ENCODE peak calls at places on chromosome 11, in nine cellular contexts. A is fibroblast of the aortic adventitia, N is IMR-90, Z is psoas muscle, Y is HCT116, F is RWPE1, S is BJ, G is neural progenitor cell, U is B cell. R is an unnamed sample.

GRCh38 chr11:17743026-17743807 is 8.6 kb downstream of the KCNC1 start:
- DNase-seq in Y (no peak), G (no peak), U (no peak), Z (peak), A (no peak), S (no peak), N (no peak), F (no peak), R (no peak)

GRCh38 chr11:92384316-92384715 is 159.7 kb downstream of the FAT3 start:
- DNase-seq in A (peak), G (no peak), F (no peak), Z (no peak), Y (no peak), S (peak), N (peak), U (no peak), R (no peak)

GRCh38 chr11:59154585-59154984 is 11.9 kb downstream of the FAM111A start:
- DNase-seq in Y (no peak), S (no peak), N (peak), A (no peak), G (no peak), Z (no peak), U (no peak), F (no peak), R (no peak)

GRCh38 chr11:10021563-10021962 is 272.5 kb downstream of the SBF2 start:
- DNase-seq in G (no peak), Z (no peak), Y (no peak), S (no peak), U (no peak), F (no peak), A (no peak), N (no peak), R (no peak)

GRCh38 chr11:119134389-119134978 is 13.1 kb downstream of the HINFP start:
- DNase-seq in N (no peak), Y (no peak), Z (no peak), F (no peak), U (no peak), G (peak), S (no peak), A (no peak), R (no peak)

GRCh38 chr11:942853-943252 is 17.2 kb downstream of the AP2A2 start:
- DNase-seq in S (no peak), F (no peak), G (peak), N (peak), U (no peak), Y (no peak), Z (no peak), A (peak), R (no peak)

GRCh38 chr11:76208829-76209670 is 2.7 kb upstream of the WNT11 start:
- DNase-seq in U (peak), Z (peak), F (peak), S (no peak), N (peak), G (peak), A (peak), Y (no peak), R (no peak)

GRCh38 chr11:92978226-92979111 is 9.0 kb downstream of the MTNR1B start:
- DNase-seq in A (no peak), F (no peak), U (no peak), S (no peak), G (no peak), Y (no peak), N (peak), Z (no peak), R (no peak)

GRCh38 chr11:33387586-33387985 is 130.4 kb downstream of the HIPK3 start:
- DNase-seq in F (no peak), G (no peak), A (no peak), Z (no peak), N (no peak), U (no peak), S (no peak), Y (no peak), R (peak)

GRCh38 chr11:126132319-126132718 is 69.7 kb upstream of the CDON start:
- DNase-seq in Y (peak), F (peak), G (no peak), Z (peak), U (no peak), S (no peak), N (no peak), A (peak), R (no peak)

GRCh38 chr11:47395225-47396048 is 13.0 kb upstream of the SLC39A13 start:
- DNase-seq in N (no peak), U (no peak), G (no peak), A (no peak), F (no peak), Y (no peak), S (no peak), Z (peak), R (no peak)

GRCh38 chr11:67563354-67564114 is 20.1 kb upstream of the GSTP1 start:
- DNase-seq in F (peak), Z (peak), U (no peak), Y (peak), G (no peak), N (peak), A (peak), S (peak), R (no peak)
- TF ChIP-seq CTCF in F (no peak), Z (no peak), U (no peak), Y (no peak), G (no peak), N (no peak), A (no peak), S (no peak), R (no peak)

DNA sequence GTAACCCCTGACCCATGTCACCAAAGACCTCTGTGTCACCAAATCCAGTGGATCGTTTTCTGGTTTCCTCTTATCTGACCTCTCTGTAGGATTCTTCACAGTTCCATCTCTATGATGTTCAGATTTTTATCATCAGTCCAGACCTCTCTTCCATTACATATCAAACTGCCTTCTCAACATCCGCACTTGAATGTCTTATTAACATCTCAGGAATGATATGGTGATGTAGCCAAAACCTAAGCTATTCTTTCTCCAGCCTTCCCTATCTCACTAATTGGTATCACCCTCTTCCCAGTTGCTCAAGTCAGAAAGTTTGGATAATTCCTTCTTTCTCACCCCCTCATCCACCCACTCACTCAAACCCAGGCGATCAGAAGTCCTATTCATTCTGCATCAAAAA is 13.4 kb downstream of the APLNR start:
- DNase-seq in Z (no peak), N (peak), S (no peak), A (peak), F (no peak), U (no peak), Y (no peak), G (no peak), R (no peak)
- TF ChIP-seq CTCF in Z (no peak), N (no peak), S (no peak), A (no peak), F (no peak), U (no peak), Y (no peak), G (no peak), R (no peak)

DNA sequence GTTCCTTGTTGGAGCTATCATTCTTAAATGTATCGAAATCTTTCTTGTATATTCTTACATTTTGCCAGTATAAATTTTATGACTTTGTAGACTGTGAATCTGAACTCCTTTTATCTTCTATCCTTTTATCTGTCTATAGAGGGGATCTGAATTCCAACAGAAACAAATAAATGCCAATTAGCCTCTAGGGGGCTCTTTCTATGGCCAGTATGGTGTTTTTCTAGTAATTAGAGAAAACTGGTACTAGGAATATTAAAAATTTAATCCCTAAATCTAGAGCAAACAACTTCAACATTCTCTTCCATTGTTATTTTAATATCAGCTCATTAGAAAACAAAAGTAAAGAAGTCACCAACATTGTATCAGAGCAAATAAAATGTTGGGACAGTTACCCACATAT is 21.5 kb upstream of the CAT start:
- DNase-seq in U (no peak), F (no peak), A (no peak), G (no peak), S (no peak), Z (no peak), N (no peak), Y (no peak), R (no peak)
- TF ChIP-seq CTCF in U (no peak), F (no peak), A (no peak), G (peak), S (no peak), Z (no peak), N (peak), Y (no peak), R (peak)

DNA sequence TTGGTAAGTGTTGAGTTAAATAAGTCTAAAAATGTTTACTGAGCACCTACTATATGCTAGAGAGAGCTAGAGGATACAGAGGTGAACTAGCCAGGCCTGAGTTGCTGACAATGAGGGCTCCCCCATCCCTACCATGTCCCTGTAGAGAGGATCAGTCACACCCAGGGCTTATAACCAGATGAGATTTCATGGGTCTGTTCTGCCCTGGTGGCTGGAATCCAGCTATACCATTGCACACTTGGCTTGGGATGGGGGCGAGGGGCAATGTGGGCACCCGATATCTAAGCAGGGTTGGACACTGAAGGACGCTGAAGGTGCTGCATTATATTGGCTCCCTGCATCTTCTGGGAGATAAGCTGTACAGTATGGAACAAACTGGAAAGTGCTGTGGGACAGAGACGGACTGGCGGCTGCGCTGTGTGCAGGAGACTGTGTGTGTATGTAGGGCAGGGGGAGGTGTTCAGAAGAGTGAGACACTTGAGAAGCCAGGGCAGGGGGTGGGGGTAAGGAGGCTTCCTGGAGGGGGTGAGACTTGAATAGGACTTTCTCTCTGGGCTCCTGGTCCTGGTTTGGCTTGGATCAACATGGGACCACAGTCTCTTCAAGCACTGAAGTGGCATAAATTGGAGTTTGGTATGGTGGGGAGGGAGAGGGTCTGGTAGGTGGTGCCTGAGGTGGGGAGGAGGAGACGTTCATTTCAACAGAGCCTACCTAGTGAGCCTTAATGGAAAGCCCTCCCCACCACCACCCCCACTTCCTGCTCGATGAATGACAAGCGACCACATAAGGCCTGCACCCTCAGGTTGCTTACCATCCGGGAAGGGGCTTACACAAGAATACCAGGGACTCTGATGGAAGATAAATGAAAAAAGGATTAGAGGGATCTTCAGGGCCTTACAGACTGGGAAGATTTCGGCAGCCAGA is 1.8 kb downstream of the CD82 start:
- DNase-seq in U (no peak), G (no peak), F (no peak), Y (no peak), A (no peak), S (no peak), Z (no peak), N (no peak), R (no peak)
- TF ChIP-seq CTCF in U (no peak), G (peak), F (no peak), Y (peak), A (peak), S (no peak), Z (no peak), N (peak), R (peak)

GRCh38 chr11:124069429-124070401 is 28.6 kb upstream of the OR10G7 start:
- DNase-seq in Z (no peak), Y (peak), G (peak), A (peak), F (peak), U (peak), S (peak), N (peak), R (peak)
- TF ChIP-seq CTCF in Z (peak), Y (peak), G (peak), A (peak), F (peak), U (peak), S (peak), N (peak), R (peak)

DNA sequence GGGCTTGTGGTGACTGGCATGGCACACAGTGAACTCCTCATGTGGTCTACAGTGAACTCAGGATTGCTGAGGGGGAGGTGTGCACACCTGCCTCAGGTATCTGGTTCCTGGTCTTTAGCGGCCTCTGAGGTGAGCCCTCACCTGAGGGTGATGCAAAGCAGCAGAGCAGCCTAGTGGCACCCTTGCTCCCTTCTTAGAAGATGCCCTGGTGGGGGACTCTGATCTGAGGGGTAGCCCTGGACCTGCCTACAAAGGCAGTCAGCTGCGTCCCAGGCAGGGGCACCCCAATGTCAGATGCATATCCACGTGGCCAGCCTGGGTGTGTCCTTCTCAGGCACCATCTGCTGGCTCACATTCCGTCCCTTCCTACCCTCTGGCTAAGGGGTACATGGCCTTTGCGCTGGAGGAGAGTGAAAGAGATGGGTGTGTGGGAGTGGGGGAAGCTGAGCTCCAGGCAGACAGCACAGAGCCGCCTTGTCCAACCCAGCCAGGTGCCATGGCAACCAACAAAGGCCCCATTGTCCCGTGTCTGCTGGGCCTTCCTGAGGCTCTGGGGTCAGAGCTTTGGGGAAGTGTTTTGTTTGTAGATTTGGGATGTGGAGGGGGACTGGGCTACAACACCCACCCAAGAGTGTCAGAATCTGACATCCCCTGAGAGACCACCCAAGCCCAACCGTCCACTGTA is 5.8 kb downstream of the PLEKHB1 start:
- DNase-seq in G (peak), Y (peak), A (no peak), F (no peak), S (no peak), N (no peak), U (no peak), Z (no peak), R (no peak)
- TF ChIP-seq CTCF in G (no peak), Y (no peak), A (no peak), F (no peak), S (no peak), N (no peak), U (no peak), Z (no peak), R (no peak)

GRCh38 chr11:31397239-31397834 is 27.7 kb downstream of the DNAJC24 start:
- DNase-seq in U (no peak), N (peak), G (peak), A (peak), F (peak), Y (no peak), Z (no peak), S (no peak), R (no peak)
- TF ChIP-seq CTCF in U (peak), N (peak), G (peak), A (peak), F (peak), Y (peak), Z (peak), S (peak), R (peak)

GRCh38 chr11:65606876-65607613 is 7.0 kb downstream of the MAP3K11 start:
- DNase-seq in Y (peak), Z (peak), S (peak), F (peak), A (peak), U (no peak), G (peak), N (peak), R (no peak)
- TF ChIP-seq CTCF in Y (no peak), Z (no peak), S (no peak), F (no peak), A (no peak), U (no peak), G (no peak), N (no peak), R (no peak)

DNA sequence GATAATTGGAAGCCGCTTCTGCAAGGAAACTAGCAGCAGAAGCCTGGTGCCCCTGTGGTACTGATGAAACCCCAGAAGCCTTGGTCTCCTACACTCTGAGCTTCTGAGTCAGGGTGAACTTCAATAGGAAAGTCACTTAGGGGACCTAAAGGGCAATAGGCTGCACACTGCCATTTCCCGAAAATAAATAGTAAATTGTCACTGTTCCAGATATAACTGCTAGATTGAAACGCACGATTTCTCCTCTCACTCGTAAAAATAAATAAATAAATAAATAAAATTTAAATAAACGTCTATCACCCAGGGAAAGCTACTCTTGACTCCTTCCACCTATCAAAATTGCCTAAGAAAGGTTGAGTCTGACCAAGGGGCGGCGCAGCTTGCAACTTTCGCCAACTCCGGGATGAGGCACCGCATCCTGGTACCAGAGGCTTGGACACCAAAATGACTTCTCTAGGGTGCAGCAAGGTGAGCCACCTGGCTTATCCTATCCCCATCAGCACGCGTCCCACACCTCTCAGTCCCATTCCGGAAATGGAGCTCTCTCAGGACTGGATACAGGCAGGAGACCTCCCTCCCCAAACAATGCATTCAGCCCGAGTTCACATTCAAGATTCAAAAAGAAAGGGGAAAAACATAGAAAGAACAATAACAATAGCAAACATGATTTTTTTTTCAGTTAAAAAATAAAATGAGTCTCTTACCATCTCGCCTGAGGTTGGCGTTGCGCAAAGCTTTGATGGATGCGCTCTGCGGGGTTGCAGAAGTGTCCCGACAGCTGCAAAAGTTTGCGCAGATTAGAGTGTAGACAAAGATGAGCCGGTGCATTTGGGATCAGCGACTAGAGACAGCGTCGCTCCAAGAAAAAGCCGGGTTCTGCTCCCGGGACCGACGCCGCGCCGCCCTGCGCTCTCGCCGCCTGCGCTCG is 583 bp downstream of the PDGFD start:
- DNase-seq in A (peak), F (peak), G (peak), S (no peak), Y (no peak), Z (no peak), N (peak), U (no peak), R (no peak)
- TF ChIP-seq CTCF in A (peak), F (no peak), G (peak), S (peak), Y (no peak), Z (no peak), N (peak), U (no peak), R (no peak)

DNA sequence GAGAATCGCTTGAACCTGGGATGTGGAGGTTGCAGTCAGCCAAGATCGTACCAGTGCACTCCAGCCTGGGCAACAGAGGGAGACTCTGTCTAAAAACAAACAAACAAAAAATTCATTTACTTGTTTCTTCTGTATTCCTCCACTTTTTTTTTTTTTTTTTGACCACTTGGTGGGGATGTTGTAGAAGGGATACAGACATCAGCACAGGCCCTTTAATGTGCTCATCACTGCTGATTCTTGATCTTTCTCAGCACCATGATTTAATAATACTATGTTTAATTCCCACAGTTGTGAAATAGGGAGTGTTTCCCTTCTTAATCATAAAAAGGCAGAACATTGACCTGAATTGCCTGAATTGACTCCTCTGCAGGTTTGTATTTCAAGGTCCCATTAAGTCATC is 4.5 kb downstream of the TTC9C start:
- DNase-seq in S (no peak), Y (no peak), Z (no peak), F (no peak), G (no peak), N (peak), A (peak), U (no peak), R (no peak)
- TF ChIP-seq CTCF in S (peak), Y (peak), Z (no peak), F (peak), G (peak), N (peak), A (no peak), U (peak), R (peak)